ENCODE peak calls at places on chromosomes 4 and X, in six cellular contexts. H is osteoblast, D is mesenchymal stem cell, I is neuronal stem cell, A is IMR-90, S is endothelial cell of umbilical vein. C is an unnamed sample.

GRCh38 chrX:97132654-97133415 is 249.1 kb downstream of the RPA4 start:
- DNase-seq in H (no peak), D (no peak), I (no peak), A (no peak), S (no peak), C (no peak)

GRCh38 chrX:20857746-20858145 is 516.5 kb upstream of the CNKSR2 start:
- DNase-seq in H (no peak), D (no peak), I (peak), A (no peak), S (no peak), C (peak)

GRCh38 chrX:24216827-24217226 is 67.3 kb downstream of the ZFX start:
- DNase-seq in H (no peak), D (no peak), I (no peak), A (no peak), S (no peak), C (no peak)

GRCh38 chrX:56812515-56813105 is 83.6 kb downstream of the NBDY start:
- DNase-seq in H (no peak), D (peak), I (no peak), A (no peak), S (peak), C (peak)

GRCh38 chrX:73943572-73943899 is 360.4 kb upstream of the ZCCHC13 start:
- DNase-seq in H (peak), D (no peak), I (no peak), A (no peak), S (no peak), C (peak)

GRCh38 chr4:338759-339097 is 1.1 kb downstream of the ZNF141 start:
- DNase-seq in H (no peak), D (peak), I (no peak), A (no peak), S (no peak), C (no peak)

GRCh38 chrX:133587818-133588217 is 172.5 kb upstream of the GPC4 start:
- DNase-seq in H (no peak), D (no peak), I (no peak), A (no peak), S (no peak), C (no peak)

GRCh38 chrX:130111220-130111934 is 1.1 kb upstream of the ELF4 start:
- DNase-seq in H (peak), D (peak), I (no peak), A (no peak), S (no peak), C (peak)

GRCh38 chrX:97672138-97672537 is 788.4 kb downstream of the RPA4 start:
- DNase-seq in H (no peak), D (no peak), I (no peak), A (no peak), S (no peak), C (no peak)

GRCh38 chr4:34046580-34046979 is 2197.7 kb downstream of the ARAP2 start:
- DNase-seq in H (no peak), D (peak), I (no peak), A (peak), S (no peak), C (peak)

GRCh38 chr4:6327220-6327917 is 57.7 kb downstream of the WFS1 start:
- DNase-seq in H (peak), D (peak), I (peak), A (peak), S (peak), C (peak)

GRCh38 chr4:73257995-73258667 is 467 bp downstream of the ANKRD17 start:
- DNase-seq in H (peak), D (peak), I (peak), A (peak), S (peak), C (peak)

GRCh38 chrX:1178580-1179057 is 33.8 kb downstream of the CRLF2 start:
- DNase-seq in H (peak), D (peak), I (no peak), A (no peak), S (no peak), C (peak)

GRCh38 chrX:103687073-103687695 is 685 bp upstream of the MORF4L2 start:
- DNase-seq in H (peak), D (no peak), I (peak), A (peak), S (no peak), C (peak)

GRCh38 chr4:41851621-41852020 is 83.6 kb upstream of the TMEM33 start:
- DNase-seq in H (no peak), D (no peak), I (no peak), A (no peak), S (no peak), C (no peak)

GRCh38 chrX:43940811-43941210 is 32.4 kb downstream of the NDP start:
- DNase-seq in H (no peak), D (peak), I (no peak), A (peak), S (peak), C (peak)

GRCh38 chr4:6253961-6254360 is 15.7 kb upstream of the WFS1 start:
- DNase-seq in H (no peak), D (no peak), I (no peak), A (no peak), S (no peak), C (no peak)

GRCh38 chr4:103046416-103047290 is 27.1 kb upstream of the SLC9B1 start:
- DNase-seq in H (no peak), D (peak), I (peak), A (peak), S (peak), C (peak)

GRCh38 chr4:37434469-37434868 is 189.9 kb downstream of the NWD2 start:
- DNase-seq in H (no peak), D (peak), I (no peak), A (peak), S (no peak), C (peak)

GRCh38 chr4:125317526-125317880 is 2.7 kb downstream of the FAT4 start:
- DNase-seq in H (peak), D (peak), I (peak), A (peak), S (no peak), C (peak)

GRCh38 chr4:11286533-11286932 is 142.2 kb downstream of the HS3ST1 start:
- DNase-seq in H (no peak), D (no peak), I (no peak), A (no peak), S (no peak), C (no peak)

GRCh38 chr4:167940217-167940616 is 152.1 kb upstream of the ANXA10 start:
- DNase-seq in H (no peak), D (no peak), I (no peak), A (no peak), S (no peak), C (no peak)

GRCh38 chrX:35104626-35105025 is 162.0 kb downstream of the FAM47B start:
- DNase-seq in H (no peak), D (no peak), I (no peak), A (peak), S (no peak), C (peak)

GRCh38 chr4:6250984-6251295 is 18.7 kb upstream of the WFS1 start:
- DNase-seq in H (no peak), D (no peak), I (no peak), A (no peak), S (no peak), C (no peak)

GRCh38 chrX:13277539-13277938 is 42.3 kb downstream of the ATXN3L start:
- DNase-seq in H (no peak), D (no peak), I (no peak), A (no peak), S (no peak), C (no peak)

GRCh38 chrX:153600032-153600373 is 1.1 kb upstream of the CCNQ start:
- DNase-seq in H (peak), D (peak), I (no peak), A (no peak), S (no peak), C (peak)
- H2AFZ ChIP-seq in H (peak), D (no peak), I (no peak), A (peak), S (peak), C (peak)

DNA sequence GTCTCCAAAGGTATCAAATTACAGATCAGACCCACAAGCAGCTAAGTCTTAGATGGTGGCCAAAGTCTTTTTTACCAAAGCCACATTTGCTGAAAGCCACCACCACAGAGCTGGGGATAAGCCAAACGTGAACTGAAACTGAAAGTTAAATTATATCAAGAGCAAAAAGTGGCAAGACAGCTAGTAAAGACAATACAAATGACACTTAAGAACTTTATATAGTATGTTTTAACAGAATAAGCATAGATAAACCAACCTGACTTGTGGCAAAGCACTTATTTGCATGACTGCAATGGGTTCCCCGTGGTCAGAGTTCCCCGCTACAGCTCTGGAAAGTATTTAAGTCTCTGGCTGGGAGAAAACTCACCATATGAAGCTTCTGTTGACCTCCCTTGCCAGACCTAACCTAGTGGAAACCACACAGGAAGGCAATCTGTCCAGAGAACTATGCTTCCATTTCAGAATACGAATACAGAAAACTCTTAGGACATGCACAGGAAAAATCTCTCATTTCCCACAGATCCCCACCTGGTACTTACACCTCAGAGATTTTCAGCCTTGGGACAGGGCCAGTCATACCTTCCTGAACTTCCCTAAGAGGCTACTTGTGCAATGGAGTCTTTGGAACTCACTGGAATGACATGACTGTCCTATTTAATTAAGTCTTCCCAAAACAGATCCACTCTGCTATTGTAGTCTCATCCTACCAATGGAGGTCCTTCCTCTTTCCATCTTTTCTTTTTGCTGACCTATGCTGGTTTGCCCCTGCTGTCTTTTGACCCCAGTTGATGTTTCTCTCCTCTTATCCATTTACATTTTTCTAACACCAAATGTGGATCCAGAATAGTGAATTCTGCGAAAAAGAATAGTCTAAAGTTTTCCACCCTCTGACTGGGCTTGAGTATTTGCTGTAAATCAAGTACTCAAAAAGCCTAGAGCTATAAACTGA is 225.1 kb downstream of the NR3C2 start:
- DNase-seq in H (no peak), D (no peak), I (no peak), A (no peak), S (peak), C (no peak)
- H2AFZ ChIP-seq in H (peak), D (no peak), I (no peak), A (no peak), S (no peak), C (no peak)

DNA sequence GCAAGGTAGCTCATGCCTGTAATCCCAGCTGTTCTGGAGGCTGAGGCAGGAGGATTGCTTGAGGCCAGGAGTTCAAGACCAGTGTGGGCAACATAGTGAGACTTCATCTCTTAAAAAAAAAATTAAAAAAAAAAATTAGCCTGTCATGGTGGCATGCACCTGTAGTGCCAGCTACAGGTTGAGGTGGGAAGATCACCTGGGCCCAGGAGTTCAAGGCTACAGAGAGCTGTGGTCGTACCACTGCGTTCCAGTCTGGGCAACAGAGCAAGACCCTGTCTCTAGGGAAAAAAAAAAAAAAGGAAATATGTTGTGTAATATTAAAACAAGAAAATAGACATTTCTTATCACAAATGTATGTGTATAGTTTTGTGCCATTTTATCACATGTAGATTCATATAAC is 97.8 kb downstream of the LARP1B start:
- DNase-seq in H (no peak), D (no peak), I (no peak), A (no peak), S (no peak), C (no peak)
- H2AFZ ChIP-seq in H (no peak), D (no peak), I (no peak), A (no peak), S (no peak), C (no peak)

GRCh38 chr4:16717266-16717970 is 181.0 kb downstream of the LDB2 start:
- DNase-seq in H (no peak), D (no peak), I (no peak), A (peak), S (no peak), C (peak)

GRCh38 chr4:16722386-16722785 is 176.1 kb downstream of the LDB2 start:
- DNase-seq in H (no peak), D (no peak), I (no peak), A (no peak), S (no peak), C (peak)

GRCh38 chr4:16725252-16725651 is 173.2 kb downstream of the LDB2 start:
- DNase-seq in H (no peak), D (no peak), I (no peak), A (no peak), S (peak), C (no peak)

GRCh38 chr4:16727218-16727617 is 171.2 kb downstream of the LDB2 start:
- DNase-seq in H (no peak), D (no peak), I (no peak), A (no peak), S (no peak), C (no peak)

DNA sequence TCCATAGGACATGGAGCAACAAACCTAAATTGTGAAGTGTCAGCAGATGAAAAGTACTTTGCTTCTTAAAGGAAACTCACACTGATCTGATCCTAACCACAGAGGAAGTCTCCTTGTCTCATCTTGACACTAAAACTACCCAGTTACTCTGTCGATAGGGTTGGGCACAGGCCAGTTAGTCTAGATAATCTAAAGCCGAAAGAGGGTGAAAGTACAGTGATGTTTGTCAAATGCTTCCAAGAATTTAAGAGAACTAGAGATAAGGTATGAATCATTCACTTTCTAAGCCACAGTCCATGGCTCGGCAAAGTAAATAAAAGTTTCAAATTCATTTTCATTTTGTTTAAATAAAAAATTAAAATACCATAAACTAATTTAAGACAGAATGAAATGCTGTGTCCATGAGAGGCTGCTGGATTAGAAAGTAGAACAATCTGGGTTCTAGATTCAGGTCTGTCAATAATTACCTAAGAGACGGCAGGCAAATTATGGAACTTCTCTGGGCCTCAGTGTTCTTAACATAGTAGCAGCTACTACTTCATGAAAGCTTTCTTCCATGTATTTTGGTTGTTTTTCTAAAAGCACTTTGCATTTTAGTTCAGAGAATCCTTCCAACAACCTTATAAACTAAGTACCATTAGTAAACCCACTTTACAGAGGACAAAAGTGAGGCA is 176.7 kb downstream of the LDB2 start:
- DNase-seq in H (peak), D (peak), I (no peak), A (peak), S (peak), C (peak)
- H2AFZ ChIP-seq in H (no peak), D (no peak), I (no peak), A (no peak), S (peak), C (peak)

GRCh38 chr4:38983756-38984647 is 48.2 kb downstream of the TMEM156 start:
- DNase-seq in H (no peak), D (peak), I (peak), A (peak), S (no peak), C (peak)

GRCh38 chr4:38989487-38989886 is 42.7 kb downstream of the TMEM156 start:
- DNase-seq in H (peak), D (no peak), I (no peak), A (peak), S (no peak), C (peak)

GRCh38 chr4:38990241-38990640 is 42.0 kb downstream of the TMEM156 start:
- DNase-seq in H (no peak), D (no peak), I (no peak), A (no peak), S (no peak), C (no peak)

GRCh38 chr4:38985363-38986065 is 46.7 kb downstream of the TMEM156 start:
- DNase-seq in H (no peak), D (no peak), I (peak), A (no peak), S (no peak), C (no peak)

DNA sequence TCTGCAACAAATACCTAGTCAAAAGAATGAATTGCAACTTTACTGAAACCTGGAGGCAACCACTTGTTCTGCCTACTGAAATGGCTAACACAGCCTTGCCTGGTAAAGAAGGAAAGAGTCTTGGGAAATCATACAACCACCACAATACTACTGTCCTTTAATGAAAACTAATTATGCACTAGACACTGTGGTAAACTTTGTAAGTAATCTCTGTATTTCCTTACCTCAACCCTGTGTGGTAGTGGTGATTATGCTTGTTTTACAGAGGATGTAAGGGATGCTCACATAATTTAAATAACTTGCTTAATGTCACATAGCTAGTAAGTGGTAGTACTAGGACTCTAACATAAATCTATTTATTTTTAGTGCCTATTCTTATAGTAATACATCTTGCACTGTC is 44.7 kb downstream of the TMEM156 start:
- DNase-seq in H (no peak), D (no peak), I (no peak), A (no peak), S (no peak), C (no peak)
- H2AFZ ChIP-seq in H (no peak), D (no peak), I (no peak), A (no peak), S (no peak), C (no peak)

GRCh38 chrX:69285401-69285871 is 120.2 kb upstream of the PJA1 start:
- DNase-seq in H (peak), D (no peak), I (no peak), A (no peak), S (no peak), C (peak)
- H2AFZ ChIP-seq in H (peak), D (no peak), I (peak), A (peak), S (peak), C (peak)

DNA sequence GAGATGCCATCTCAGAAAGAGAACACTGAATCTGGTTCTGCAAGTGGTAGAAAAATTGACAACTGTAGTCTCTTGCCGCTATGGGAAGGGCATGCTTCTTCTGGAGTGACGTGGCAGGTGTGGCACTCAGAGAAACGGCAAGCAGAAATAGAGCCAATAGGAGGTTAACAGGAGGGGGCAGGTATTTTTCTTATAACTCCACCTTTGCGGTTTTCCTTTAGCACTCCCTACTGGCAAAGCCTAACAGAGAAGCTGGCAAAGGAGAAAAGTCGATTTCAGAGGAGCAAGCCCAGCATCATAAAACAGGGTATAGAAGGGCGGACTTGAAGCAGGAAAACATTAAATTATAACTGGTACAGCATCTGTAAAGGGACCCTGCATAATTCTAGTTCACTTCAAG is 1382.2 kb downstream of the PCDH18 start:
- DNase-seq in H (no peak), D (no peak), I (no peak), A (no peak), S (no peak), C (no peak)
- H2AFZ ChIP-seq in H (no peak), D (no peak), I (peak), A (no peak), S (no peak), C (no peak)